ENCODE peak calls at places on chromosomes 11 and 22, in five cellular contexts. L, M, I, U and C are unnamed samples.

GRCh38 chr11:2294340-2295290 is 7.1 kb downstream of the C11orf21 start:
- DNase-seq in L (no peak), M (no peak), I (no peak), U (no peak), C (peak; percentile 13)

GRCh38 chr11:831132-831864 is 1.5 kb upstream of the CD151 start:
- DNase-seq in L (peak; percentile 80), M (no peak), I (no peak), U (no peak), C (no peak)

GRCh38 chr11:101292661-101293240 is 163.1 kb upstream of the PGR start:
- DNase-seq in L (no peak), M (no peak), I (no peak), U (no peak), C (no peak)

GRCh38 chr11:12846766-12847615 is 162.1 kb upstream of the RASSF10 start:
- DNase-seq in L (no peak), M (no peak), I (no peak), U (no peak), C (no peak)

GRCh38 chr22:42207918-42208317 is 62.5 kb downstream of the TCF20 start:
- DNase-seq in L (no peak), M (no peak), I (no peak), U (no peak), C (no peak)

GRCh38 chr11:76232026-76232665 is 25.8 kb upstream of the WNT11 start:
- DNase-seq in L (no peak), M (no peak), I (no peak), U (no peak), C (no peak)

GRCh38 chr22:17633217-17633997 is 4.9 kb upstream of the ATP6V1E1 start:
- DNase-seq in L (peak; percentile 92), M (no peak), I (peak; percentile 92), U (no peak), C (no peak)

GRCh38 chr11:94706211-94706610 is 61.9 kb upstream of the AMOTL1 start:
- DNase-seq in L (peak; percentile 37), M (no peak), I (peak; percentile 44), U (no peak), C (no peak)

GRCh38 chr22:30033891-30034290 is 46.4 kb upstream of the HORMAD2 start:
- DNase-seq in L (no peak), M (no peak), I (no peak), U (no peak), C (no peak)

GRCh38 chr11:105612766-105613165 is 2.9 kb downstream of the GRIA4 start:
- DNase-seq in L (no peak), M (no peak), I (no peak), U (no peak), C (no peak)

GRCh38 chr11:95138448-95138847 is 48.8 kb downstream of the ENDOD1 start:
- DNase-seq in L (no peak), M (no peak), I (no peak), U (no peak), C (no peak)

GRCh38 chr11:74001822-74002286 is 7.0 kb downstream of the UCP3 start:
- DNase-seq in L (no peak), M (no peak), I (no peak), U (no peak), C (no peak)

GRCh38 chr11:3802016-3802790 is 4.8 kb upstream of the NUP98 start:
- DNase-seq in L (peak; percentile 58), M (no peak), I (no peak), U (no peak), C (no peak)

DNA sequence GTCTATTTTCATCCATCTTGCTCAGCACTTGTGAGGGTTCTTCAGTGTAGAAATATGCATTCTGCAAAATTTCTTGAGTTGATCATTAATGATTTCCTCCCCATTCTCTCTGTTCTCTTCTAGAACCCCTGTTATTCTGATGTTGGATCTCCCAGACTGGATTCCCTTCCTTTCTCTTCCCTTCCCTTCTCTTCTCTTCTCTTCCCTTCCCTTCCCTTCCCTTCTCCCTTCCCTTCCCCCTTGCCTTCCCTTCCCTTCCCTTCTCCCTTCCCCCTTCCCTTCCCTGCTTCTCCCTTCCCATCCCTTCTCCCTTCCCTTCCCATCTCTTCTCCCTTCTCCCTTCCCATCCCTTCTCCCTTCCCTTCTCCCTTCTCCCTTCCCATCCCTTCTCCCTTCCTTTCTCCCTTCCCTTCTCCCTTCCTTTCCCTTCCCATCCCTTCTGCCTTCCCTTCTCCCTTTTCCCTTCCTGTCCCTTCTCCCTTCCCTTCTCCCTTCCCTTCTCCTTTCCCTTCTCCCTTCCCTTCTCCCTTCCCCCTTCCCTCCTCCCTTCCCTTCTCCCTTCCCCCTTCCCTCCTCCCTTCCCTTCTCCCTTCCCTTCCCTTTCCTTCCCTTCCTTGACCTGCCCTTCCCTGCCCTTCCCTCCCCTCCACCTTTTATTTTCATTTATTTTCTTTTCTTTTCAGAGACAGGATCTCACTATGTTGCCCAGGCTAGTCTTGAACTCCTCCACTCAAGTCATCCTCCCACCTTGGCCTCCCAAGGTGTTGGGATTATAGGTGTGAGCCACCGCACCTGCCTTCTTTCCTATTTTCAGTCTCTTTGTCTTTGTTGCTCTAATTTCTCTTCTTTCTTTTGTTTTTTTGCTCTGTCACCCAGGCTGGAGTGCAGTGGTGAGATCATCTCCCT is 24.9 kb upstream of the RBFOX2 start:
- DNase-seq in L (no peak), M (no peak), I (no peak), U (no peak), C (no peak)
- H2BK120ac ChIP-seq in L (peak overlapping the region; percentile 35), M (no peak overlapping the region), I (no peak overlapping the region), U (no peak overlapping the region), C (no peak overlapping the region)

GRCh38 chr11:118618115-118618990 is 10.9 kb downstream of the PHLDB1 start:
- DNase-seq in L (peak; percentile 96), M (no peak), I (no peak), U (no peak), C (no peak)
- H2BK120ac ChIP-seq in L (peak overlapping the region; percentile 97), M (no peak overlapping the region), I (no peak overlapping the region), U (no peak overlapping the region), C (no peak overlapping the region)

GRCh38 chr22:36728505-36728904 is 25.0 kb upstream of the CACNG2 start:
- DNase-seq in L (no peak), M (no peak), I (no peak), U (peak; percentile 12), C (no peak)

GRCh38 chr22:36727110-36727509 is 23.6 kb upstream of the CACNG2 start:
- DNase-seq in L (no peak), M (no peak), I (no peak), U (peak; percentile 20), C (no peak)

GRCh38 chr22:36727927-36728488 is 24.5 kb upstream of the CACNG2 start:
- DNase-seq in L (no peak), M (no peak), I (no peak), U (peak; percentile 13), C (no peak)

GRCh38 chr22:36730176-36730858 is 26.8 kb upstream of the CACNG2 start:
- DNase-seq in L (no peak), M (no peak), I (no peak), U (peak; percentile 16), C (no peak)

GRCh38 chr22:36729321-36729720 is 25.8 kb upstream of the CACNG2 start:
- DNase-seq in L (no peak), M (no peak), I (no peak), U (peak; percentile 14), C (no peak)
- H2BK120ac ChIP-seq in L (no peak overlapping the region), M (no peak overlapping the region), I (no peak overlapping the region), U (no peak overlapping the region), C (no peak overlapping the region)

DNA sequence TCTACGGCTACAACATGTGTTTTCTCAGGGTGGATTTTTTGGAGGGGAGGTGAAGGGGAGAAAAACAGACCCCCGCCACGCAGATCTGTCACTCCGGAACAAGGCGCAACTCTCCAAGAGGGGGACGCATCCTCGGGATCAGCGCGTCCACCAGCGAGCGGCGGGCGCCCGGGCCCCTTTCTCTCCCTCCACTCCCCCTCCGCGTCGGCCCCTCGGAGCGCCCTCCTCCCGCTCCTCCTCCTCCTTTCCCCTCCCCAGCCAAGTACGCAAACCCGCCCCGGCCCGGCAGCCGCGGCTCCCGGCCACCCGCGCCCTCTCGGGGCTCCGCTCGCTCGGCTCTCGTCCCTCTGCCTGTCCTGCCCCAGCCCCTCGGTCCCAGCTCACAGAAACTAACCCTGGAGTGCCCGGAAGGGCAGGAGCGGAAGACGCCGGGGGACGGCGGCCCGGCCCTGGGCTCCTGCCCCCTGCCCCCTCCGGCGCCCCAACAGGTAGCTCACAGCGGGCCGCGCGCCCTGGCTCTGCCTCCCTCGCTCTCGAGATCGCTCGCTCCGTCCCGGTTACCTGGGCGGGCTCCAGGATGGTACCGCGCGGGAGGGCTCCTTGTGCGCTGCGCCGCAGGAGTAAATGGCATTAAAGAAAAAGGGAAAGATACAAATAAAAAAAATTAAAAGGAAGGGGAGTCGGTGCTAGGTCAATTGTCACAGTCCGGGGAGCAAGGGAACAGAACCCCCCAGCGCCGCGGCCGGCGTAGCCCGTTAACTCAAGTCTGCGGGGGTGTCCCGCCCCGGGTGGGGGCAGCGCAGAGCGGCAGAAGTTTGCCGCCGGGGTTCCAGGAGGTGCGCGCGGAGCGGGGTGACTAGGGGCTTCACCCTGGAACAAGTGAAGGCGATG is 131.4 kb upstream of the C11orf58 start:
- DNase-seq in L (peak; percentile 41), M (peak; percentile 53), I (peak; percentile 50), U (peak; percentile 50), C (peak; percentile 72)
- H2BK120ac ChIP-seq in L (peak overlapping the region; percentile 88), M (peak overlapping the region; percentile 52), I (no peak overlapping the region), U (no peak overlapping the region), C (no peak overlapping the region)

GRCh38 chr11:122695076-122695620 is 39.6 kb downstream of the UBASH3B start:
- DNase-seq in L (no peak), M (no peak), I (no peak), U (no peak), C (no peak)

GRCh38 chr11:122690292-122690691 is 34.8 kb downstream of the UBASH3B start:
- DNase-seq in L (no peak), M (no peak), I (no peak), U (no peak), C (no peak)

GRCh38 chr11:122692444-122692843 is 36.9 kb downstream of the UBASH3B start:
- DNase-seq in L (no peak), M (no peak), I (peak; percentile 62), U (no peak), C (no peak)

GRCh38 chr11:122690801-122691649 is 35.5 kb downstream of the UBASH3B start:
- DNase-seq in L (peak; percentile 57), M (no peak), I (no peak), U (no peak), C (no peak)

DNA sequence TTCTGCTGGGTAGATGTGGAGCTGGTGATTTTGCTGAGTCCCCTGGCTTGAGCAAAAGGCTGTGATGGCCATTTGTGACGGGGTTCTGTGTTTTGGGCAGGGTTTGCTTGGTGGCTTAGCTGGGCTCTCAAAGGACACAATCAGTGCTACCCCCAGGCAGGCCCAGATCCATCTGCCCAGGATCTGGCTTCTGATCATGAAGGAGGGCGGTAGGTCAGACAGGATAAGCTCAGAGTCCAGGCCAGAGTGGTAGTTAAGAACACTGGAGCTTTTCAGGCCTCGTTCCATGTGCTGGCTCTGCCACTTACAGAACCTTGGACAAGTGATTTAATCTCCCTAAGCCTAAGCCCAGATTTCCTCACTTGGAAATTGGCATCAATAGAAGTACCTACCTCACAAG is 36.2 kb downstream of the UBASH3B start:
- DNase-seq in L (no peak), M (no peak), I (no peak), U (no peak), C (no peak)
- H2BK120ac ChIP-seq in L (peak overlapping the region; percentile 69), M (no peak overlapping the region), I (no peak overlapping the region), U (no peak overlapping the region), C (no peak overlapping the region)

DNA sequence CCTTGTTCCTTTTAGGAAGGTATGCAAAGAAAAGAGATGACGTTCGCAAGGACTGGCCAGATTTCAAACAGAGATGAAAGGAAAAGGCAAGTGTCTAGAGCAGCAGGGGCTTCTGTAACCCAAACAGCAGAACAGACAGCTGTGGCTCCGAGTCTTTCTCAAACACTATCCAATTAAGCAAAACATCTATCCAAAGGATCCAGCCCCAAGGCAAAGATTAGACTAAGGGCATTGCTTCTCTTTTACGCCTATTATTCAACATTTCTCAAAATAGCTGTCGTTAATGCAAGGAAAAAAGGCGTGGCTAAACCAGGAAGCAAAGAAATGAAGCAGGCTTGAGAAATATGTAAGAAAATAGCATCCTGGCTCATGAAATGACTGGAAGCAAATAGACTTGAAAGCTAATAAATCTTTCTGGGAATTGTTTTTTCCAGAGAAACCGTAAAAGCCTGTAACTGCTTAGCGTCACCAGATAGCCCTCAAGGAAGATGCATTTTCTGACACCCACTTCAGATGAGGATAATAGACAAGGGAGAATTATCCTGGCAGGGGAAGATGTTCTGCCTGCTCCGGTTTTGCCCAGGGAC is 20.0 kb downstream of the C11orf96 start:
- DNase-seq in L (no peak), M (no peak), I (no peak), U (no peak), C (no peak)
- H2BK120ac ChIP-seq in L (no peak overlapping the region), M (no peak overlapping the region), I (no peak overlapping the region), U (no peak overlapping the region), C (no peak overlapping the region)